ENCODE peak calls at places on chromosomes 11 and 22, in six cellular contexts. H is A549, Y is HepG2, C is HCT116, F is GM23338, O is Panc1. R is an unnamed sample.

GRCh38 chr11:60121259-60121658 is 32.8 kb downstream of the MS4A2 start:
- DNase-seq in H (no peak), Y (no peak), C (no peak), F (peak; percentile 29), O (no peak), R (no peak)

GRCh38 chr22:35783943-35784614 is 66.4 kb downstream of the APOL5 start:
- DNase-seq in H (peak; percentile 38), Y (no peak), C (no peak), F (no peak), O (no peak), R (no peak)

GRCh38 chr11:57251491-57252104 is 14.5 kb upstream of the APLNR start:
- DNase-seq in H (no peak), Y (no peak), C (no peak), F (no peak), O (no peak), R (no peak)

GRCh38 chr11:102831128-102831708 is 12.2 kb downstream of the MMP3 start:
- DNase-seq in H (no peak), Y (peak; percentile 4), C (no peak), F (peak; percentile 78), O (no peak), R (no peak)

GRCh38 chr11:113690619-113691569 is 15.2 kb downstream of the TMPRSS5 start:
- DNase-seq in H (peak; percentile 70), Y (peak; percentile 13), C (peak; percentile 76), F (peak; percentile 83), O (no peak), R (peak; percentile 14)

GRCh38 chr11:79045811-79046304 is 395.0 kb downstream of the TENM4 start:
- DNase-seq in H (no peak), Y (no peak), C (no peak), F (no peak), O (no peak), R (no peak)

GRCh38 chr11:66866420-66867010 is 9.7 kb downstream of the LRFN4 start:
- DNase-seq in H (no peak), Y (no peak), C (no peak), F (no peak), O (no peak), R (no peak)

GRCh38 chr11:70761906-70762196 is 363.5 kb downstream of the CTTN start:
- DNase-seq in H (no peak), Y (no peak), C (no peak), F (peak; percentile 36), O (no peak), R (no peak)

GRCh38 chr11:74677131-74677530 is 54.1 kb downstream of the CHRDL2 start:
- DNase-seq in H (no peak), Y (no peak), C (no peak), F (no peak), O (no peak), R (no peak)

GRCh38 chr11:43988040-43988793 is 45.8 kb downstream of the C11orf96 start:
- DNase-seq in H (no peak), Y (no peak), C (no peak), F (no peak), O (no peak), R (no peak)

GRCh38 chr11:86896486-86896885 is 58.7 kb downstream of the FZD4 start:
- DNase-seq in H (no peak), Y (no peak), C (no peak), F (no peak), O (no peak), R (no peak)

GRCh38 chr11:95767498-95767897 is 22.1 kb downstream of the FAM76B start:
- DNase-seq in H (no peak), Y (no peak), C (no peak), F (no peak), O (no peak), R (peak; percentile 69)

GRCh38 chr22:35551549-35552177 is 11.0 kb downstream of the RASD2 start:
- DNase-seq in H (no peak), Y (no peak), C (no peak), F (no peak), O (no peak), R (no peak)

GRCh38 chr11:72766152-72766902 is 14.1 kb upstream of the ARAP1 start:
- DNase-seq in H (no peak), Y (peak; percentile 85), C (no peak), F (no peak), O (no peak), R (no peak)

GRCh38 chr11:90874971-90875370 is 652.1 kb upstream of the CHORDC1 start:
- DNase-seq in H (no peak), Y (no peak), C (no peak), F (no peak), O (no peak), R (no peak)

GRCh38 chr11:120378474-120378873 is 42.3 kb downstream of the ARHGEF12 start:
- DNase-seq in H (no peak), Y (no peak), C (no peak), F (no peak), O (no peak), R (no peak)

GRCh38 chr11:1520987-1521349 is 34.4 kb upstream of the MOB2 start:
- DNase-seq in H (no peak), Y (no peak), C (no peak), F (no peak), O (no peak), R (no peak)

GRCh38 chr11:107999759-108000455 is 8.8 kb upstream of the CUL5 start:
- DNase-seq in H (peak; percentile 67), Y (peak; percentile 72), C (peak; percentile 74), F (peak; percentile 96), O (peak; percentile 28), R (peak; percentile 41)

GRCh38 chr11:109728056-109728455 is 306.1 kb downstream of the C11orf87 start:
- DNase-seq in H (no peak), Y (peak; percentile 28), C (peak; percentile 40), F (no peak), O (peak; percentile 15), R (no peak)

GRCh38 chr11:78504708-78505107 is 70.0 kb downstream of the NARS2 start:
- DNase-seq in H (no peak), Y (no peak), C (no peak), F (no peak), O (no peak), R (no peak)

GRCh38 chr22:16783930-16784354 is 41.3 kb downstream of the XKR3 start:
- DNase-seq in H (peak; percentile 4), Y (peak; percentile 5), C (peak; percentile 8), F (peak; percentile 71), O (no peak), R (no peak)

GRCh38 chr11:76918941-76919386 is 58.2 kb downstream of the ACER3 start:
- DNase-seq in H (peak; percentile 21), Y (peak; percentile 58), C (peak; percentile 44), F (peak; percentile 73), O (peak; percentile 61), R (peak; percentile 8)

GRCh38 chr11:2206291-2206690 is 34.7 kb upstream of the TH start:
- DNase-seq in H (no peak), Y (no peak), C (no peak), F (no peak), O (no peak), R (no peak)

GRCh38 chr11:30911247-30911646 is 325.1 kb upstream of the MPPED2 start:
- DNase-seq in H (no peak), Y (no peak), C (no peak), F (no peak), O (no peak), R (no peak)

GRCh38 chr11:76347391-76347790 is 33.5 kb downstream of the THAP12 start:
- DNase-seq in H (no peak), Y (no peak), C (no peak), F (no peak), O (no peak), R (no peak)

GRCh38 chr11:117171007-117171647 is 7.4 kb upstream of the SIDT2 start:
- DNase-seq in H (no peak), Y (no peak), C (no peak), F (no peak), O (no peak), R (no peak)

GRCh38 chr11:65745049-65745448 is 24.5 kb upstream of the RNASEH2C start:
- DNase-seq in H (no peak), Y (no peak), C (no peak), F (no peak), O (no peak), R (no peak)

GRCh38 chr22:43826142-43827093 is 14.3 kb upstream of the EFCAB6 start:
- DNase-seq in H (peak; percentile 33), Y (no peak), C (no peak), F (no peak), O (no peak), R (no peak)

GRCh38 chr22:24768537-24769374 is 5.8 kb downstream of the PIWIL3 start:
- DNase-seq in H (peak; percentile 61), Y (peak; percentile 55), C (peak; percentile 54), F (peak; percentile 86), O (no peak), R (no peak)

GRCh38 chr22:23789638-23790037 is 2.9 kb downstream of the SMARCB1 start:
- DNase-seq in H (no peak), Y (peak; percentile 71), C (no peak), F (no peak), O (no peak), R (no peak)

GRCh38 chr11:123654566-123655081 is at the start of gene SCN3B:
- DNase-seq in H (peak; percentile 72), Y (peak; percentile 24), C (no peak), F (peak; percentile 90), O (peak; percentile 10), R (no peak)

DNA sequence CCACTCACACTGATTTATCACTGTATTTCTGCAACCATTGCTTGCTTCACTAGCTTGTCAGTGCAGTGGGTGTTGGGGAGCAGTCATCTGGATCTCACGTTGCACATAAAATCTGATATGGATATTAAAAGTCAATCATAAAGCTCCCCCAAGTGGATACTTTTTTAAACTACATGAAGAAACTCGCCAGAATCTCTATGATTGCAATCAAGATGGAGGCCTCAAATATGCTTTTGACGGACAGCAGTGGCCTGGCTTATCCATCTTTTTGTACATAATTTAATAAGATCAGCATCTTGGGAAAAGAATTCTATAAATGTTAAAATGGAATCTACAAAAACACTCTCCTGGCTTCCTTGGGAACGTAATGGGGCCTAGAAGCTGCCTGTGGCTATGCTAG is 137.7 kb downstream of the WT1 start:
- DNase-seq in H (peak; percentile 57), Y (no peak), C (peak; percentile 31), F (peak; percentile 14), O (no peak), R (peak; percentile 4)
- TF ChIP-seq REST in H (no peak), Y (no peak), C (no peak), F (no peak), O (no peak), R (no peak)

GRCh38 chr11:32839308-32839707 is 9.6 kb downstream of the PRRG4 start:
- DNase-seq in H (no peak), Y (no peak), C (no peak), F (no peak), O (no peak), R (no peak)
- TF ChIP-seq REST in H (no peak), Y (no peak), C (no peak), F (no peak), O (no peak), R (no peak)

DNA sequence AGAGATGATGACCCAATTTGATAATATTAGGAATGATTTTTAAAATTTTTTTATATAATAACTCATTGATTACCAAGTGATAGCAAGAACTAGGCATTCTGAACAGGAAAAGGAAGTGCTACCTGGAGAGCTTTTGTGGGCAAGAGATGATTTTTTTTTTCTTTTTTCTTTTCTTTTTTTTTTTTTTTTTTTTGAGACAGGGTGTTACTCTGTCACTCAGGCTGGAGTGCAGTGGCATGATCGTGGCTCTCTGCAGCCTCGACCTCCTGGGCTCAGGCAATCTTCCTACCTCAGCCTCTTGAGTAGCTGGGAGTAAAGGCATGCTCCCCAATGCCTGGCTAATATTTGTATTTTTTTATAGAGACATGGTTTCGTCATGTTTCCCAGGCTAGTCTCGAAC is 40.4 kb downstream of the TNRC6B start:
- DNase-seq in H (no peak), Y (no peak), C (no peak), F (no peak), O (no peak), R (no peak)
- TF ChIP-seq REST in H (no peak), Y (no peak), C (no peak), F (no peak), O (no peak), R (no peak)

GRCh38 chr11:45815747-45816146 is 10.8 kb downstream of the SLC35C1 start:
- DNase-seq in H (peak; percentile 58), Y (no peak), C (no peak), F (peak; percentile 62), O (no peak), R (no peak)
- TF ChIP-seq REST in H (no peak), Y (no peak), C (no peak), F (no peak), O (no peak), R (no peak)